ENCODE peak calls at places on chromosomes 7 and 10, in eight cellular contexts. M, X, F, N, Z, J, B and Q are unnamed samples.

GRCh38 chr10:130834170-130834569 is 477.4 kb downstream of the TCERG1L start:
- DNase-seq in X (no peak), F (no peak), J (no peak), Z (peak; percentile 20), N (no peak), B (no peak), M (no peak), Q (peak; percentile 56)

GRCh38 chr10:11827414-11827813 is 4.3 kb downstream of the PROSER2 start:
- DNase-seq in N (no peak), Z (no peak), M (no peak), B (no peak), X (no peak), J (no peak), F (no peak), Q (no peak)

GRCh38 chr10:132690821-132691610 is 94.9 kb downstream of the NKX6-2 start:
- DNase-seq in N (no peak), Z (no peak), B (no peak), X (no peak), M (no peak), J (peak; percentile 54), F (no peak), Q (peak; percentile 45)

GRCh38 chr10:63103971-63104409 is 29.1 kb upstream of the NRBF2 start:
- DNase-seq in M (no peak), X (no peak), B (no peak), F (no peak), Z (peak; percentile 19), N (no peak), J (no peak), Q (peak; percentile 36)

GRCh38 chr10:122516733-122517132 is 43.8 kb upstream of the DMBT1 start:
- DNase-seq in J (no peak), M (no peak), B (no peak), F (no peak), N (no peak), X (no peak), Z (no peak), Q (no peak)

GRCh38 chr7:99457646-99458493 is 8.1 kb downstream of the ATP5MF start:
- DNase-seq in N (no peak), Z (no peak), X (no peak), M (no peak), B (no peak), F (no peak), J (no peak), Q (no peak)

GRCh38 chr7:100865971-100866720 is 1.0 kb upstream of the TRIP6 start:
- DNase-seq in X (peak; percentile 55), B (no peak), J (peak; percentile 87), F (peak; percentile 63), Z (no peak), M (no peak), N (no peak), Q (peak; percentile 74)

GRCh38 chr7:41448104-41448503 is 254.8 kb downstream of the INHBA start:
- DNase-seq in X (no peak), N (no peak), B (no peak), Z (no peak), M (no peak), J (no peak), F (no peak), Q (no peak)

GRCh38 chr7:75624134-75624832 is 114.5 kb downstream of the HIP1 start:
- DNase-seq in F (peak; percentile 57), B (no peak), J (peak; percentile 72), Z (peak; percentile 56), X (no peak), M (no peak), N (no peak), Q (no peak)

GRCh38 chr7:158617737-158618128 is 30.1 kb upstream of the PTPRN2 start:
- DNase-seq in N (no peak), B (no peak), J (no peak), M (no peak), Z (no peak), F (no peak), X (no peak), Q (peak; percentile 57)

GRCh38 chr10:89337493-89337892 is 9.7 kb downstream of the IFIT3 start:
- DNase-seq in F (no peak), X (peak; percentile 23), Z (peak; percentile 89), B (no peak), M (peak; percentile 13), N (no peak), J (no peak), Q (no peak)

GRCh38 chr10:132400041-132400546 is 3.1 kb downstream of the PWWP2B start:
- DNase-seq in Z (no peak), N (no peak), J (peak; percentile 48), B (no peak), M (no peak), X (no peak), F (no peak), Q (peak; percentile 80)

GRCh38 chr7:120992272-120993010 is 3.9 kb downstream of the CPED1 start:
- DNase-seq in B (no peak), Z (no peak), X (no peak), N (no peak), M (no peak), F (no peak), J (no peak), Q (no peak)

GRCh38 chr10:73601486-73601921 is 10.4 kb upstream of the USP54 start:
- DNase-seq in Z (peak; percentile 84), J (no peak), F (no peak), N (no peak), M (peak; percentile 42), B (no peak), X (no peak), Q (peak; percentile 61)

GRCh38 chr7:142872106-142872675 is 13.4 kb downstream of the TRPV6 start:
- DNase-seq in B (no peak), N (no peak), X (no peak), F (no peak), Z (no peak), J (no peak), M (no peak), Q (no peak)

GRCh38 chr10:126930506-126931458 is 25.6 kb downstream of the DOCK1 start:
- DNase-seq in M (no peak), N (no peak), F (no peak), X (no peak), J (no peak), B (no peak), Z (no peak), Q (no peak)

GRCh38 chr10:3348561-3348960 is 176.0 kb upstream of the PITRM1 start:
- DNase-seq in F (no peak), Z (no peak), J (no peak), X (no peak), N (no peak), M (no peak), B (no peak), Q (no peak)

GRCh38 chr7:132709971-132710567 is 133.8 kb upstream of the PLXNA4 start:
- DNase-seq in B (peak; percentile 10), M (peak; percentile 25), J (no peak), F (no peak), X (peak; percentile 24), N (no peak), Z (peak; percentile 45), Q (peak; percentile 39)

GRCh38 chr7:155323001-155323638 is 25.4 kb downstream of the INSIG1 start:
- DNase-seq in J (no peak), N (no peak), Z (no peak), F (no peak), X (no peak), M (no peak), B (no peak), Q (no peak)

GRCh38 chr10:123741146-123741545 is 75.0 kb downstream of the GPR26 start:
- DNase-seq in X (no peak), J (no peak), Z (no peak), F (no peak), B (no peak), N (no peak), M (no peak), Q (no peak)

DNA sequence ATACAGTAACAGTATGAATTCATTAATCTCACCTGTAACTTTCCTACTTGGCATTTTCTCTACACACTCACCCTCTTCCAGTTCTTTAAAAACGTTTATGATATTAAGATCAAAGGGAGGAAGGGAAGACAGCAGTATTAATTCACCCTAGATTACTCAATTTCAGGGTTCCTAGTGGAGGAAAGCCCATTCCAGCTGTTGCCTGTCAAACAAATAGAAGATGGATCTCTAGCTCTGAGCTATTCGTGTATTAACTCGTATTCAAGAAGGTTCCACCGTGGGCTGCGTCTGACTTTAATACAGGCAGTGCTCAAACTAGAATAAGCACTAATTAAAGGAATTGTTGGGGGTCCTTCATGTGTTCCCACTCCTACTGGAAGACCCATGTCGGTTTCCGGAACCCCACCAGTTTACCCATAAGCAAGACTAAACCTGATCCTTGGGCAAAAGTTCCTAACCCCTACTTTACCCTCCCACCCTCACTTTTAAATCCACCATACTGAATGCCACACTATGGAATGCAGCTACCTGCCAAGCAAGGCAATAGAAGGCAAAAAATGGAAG is 2.1 kb downstream of the NANOS1 start:
- DNase-seq in M (no peak), J (no peak), X (no peak), F (no peak), B (no peak), N (no peak), Z (no peak), Q (no peak)
- H3K4me3 ChIP-seq in M (peak overlapping the region; percentile 83), J (peak overlapping the region; percentile 65), X (no peak overlapping the region), F (no peak overlapping the region), B (no peak overlapping the region), N (no peak overlapping the region), Z (no peak overlapping the region), Q (no peak overlapping the region)

GRCh38 chr10:81875680-81876252 is 772 bp downstream of the NRG3 start:
- DNase-seq in N (no peak), M (no peak), Z (no peak), X (no peak), F (no peak), B (no peak), J (no peak), Q (peak; percentile 62)
- H3K4me3 ChIP-seq in N (no peak overlapping the region), M (no peak overlapping the region), Z (peak overlapping the region; percentile 28), X (no peak overlapping the region), F (no peak overlapping the region), B (no peak overlapping the region), J (peak overlapping the region; percentile 17), Q (peak overlapping the region; percentile 61)

GRCh38 chr7:149028346-149029109 is at the start of gene PDIA4:
- DNase-seq in N (peak; percentile 97), M (peak; percentile 99), J (peak; percentile 100), Z (peak; percentile 100), F (peak; percentile 99), B (peak; percentile 95), X (peak; percentile 98), Q (peak; percentile 100)
- H3K4me3 ChIP-seq in N (peak within 1 kb of the TSS; percentile 91), M (peak within 1 kb of the TSS; percentile 94), J (peak within 1 kb of the TSS; percentile 90), Z (peak within 1 kb of the TSS; percentile 93), F (peak within 1 kb of the TSS; percentile 81), B (peak within 1 kb of the TSS; percentile 74), X (peak within 1 kb of the TSS; percentile 98), Q (peak within 1 kb of the TSS; percentile 91)

GRCh38 chr10:71218046-71218832 is 5.9 kb downstream of the UNC5B start:
- DNase-seq in Z (peak; percentile 75), X (peak; percentile 36), F (peak; percentile 8), M (peak; percentile 36), B (no peak), N (no peak), J (peak; percentile 60), Q (peak; percentile 48)

GRCh38 chr10:71216751-71217265 is 4.4 kb downstream of the UNC5B start:
- DNase-seq in F (no peak), J (peak; percentile 37), M (no peak), N (no peak), B (no peak), X (no peak), Z (peak; percentile 53), Q (peak; percentile 76)

GRCh38 chr10:71216363-71216695 is 4.0 kb downstream of the UNC5B start:
- DNase-seq in F (no peak), J (no peak), X (no peak), Z (no peak), B (no peak), N (no peak), M (no peak), Q (no peak)

GRCh38 chr10:71218833-71219120 is 6.4 kb downstream of the UNC5B start:
- DNase-seq in N (no peak), F (no peak), B (no peak), J (no peak), Z (no peak), M (no peak), X (no peak), Q (peak; percentile 13)

GRCh38 chr10:71217266-71218045 is 5.1 kb downstream of the UNC5B start:
- DNase-seq in Z (peak; percentile 90), N (no peak), F (peak; percentile 42), B (no peak), M (no peak), J (peak; percentile 64), X (no peak), Q (peak; percentile 93)
- H3K4me3 ChIP-seq in Z (peak overlapping the region; percentile 33), N (peak overlapping the region; percentile 48), F (peak overlapping the region; percentile 43), B (peak overlapping the region; percentile 95), M (peak overlapping the region; percentile 42), J (peak overlapping the region; percentile 94), X (peak overlapping the region; percentile 66), Q (peak overlapping the region; percentile 55)